ENCODE peak calls at places on chromosomes 2 and 18, in five cellular contexts. One of them, this sample, is unnamed.

GRCh38 chr2:132589060-132589765 is 80.8 kb downstream of the LYPD1 start:
- DNase-seq in AG04450: no peak
- DNase-seq in tibial artery: no peak
- DNase-seq in lower lobe of right lung: no peak
- DNase-seq in heart right ventricle: no peak
- DNase-seq in this sample: no peak

GRCh38 chr18:22166070-22166972 is 3.1 kb upstream of the GATA6 start:
- DNase-seq in AG04450: no peak
- DNase-seq in tibial artery: peak
- DNase-seq in lower lobe of right lung: no peak
- DNase-seq in heart right ventricle: peak
- DNase-seq in this sample: no peak

GRCh38 chr2:173079968-173080860 is 4.6 kb downstream of the MAP3K20 start:
- DNase-seq in AG04450: peak
- DNase-seq in tibial artery: no peak
- DNase-seq in lower lobe of right lung: no peak
- DNase-seq in heart right ventricle: no peak
- DNase-seq in this sample: no peak

GRCh38 chr2:142241016-142241415 is 110.2 kb upstream of the LRP1B start:
- DNase-seq in AG04450: no peak
- DNase-seq in tibial artery: no peak
- DNase-seq in lower lobe of right lung: no peak
- DNase-seq in heart right ventricle: no peak
- DNase-seq in this sample: no peak

GRCh38 chr2:227106845-227107759 is 56.9 kb downstream of the COL4A4 start:
- DNase-seq in AG04450: peak
- DNase-seq in tibial artery: no peak
- DNase-seq in lower lobe of right lung: no peak
- DNase-seq in heart right ventricle: no peak
- DNase-seq in this sample: no peak

GRCh38 chr2:33363599-33364300 is 112.7 kb upstream of the RASGRP3 start:
- DNase-seq in AG04450: no peak
- DNase-seq in tibial artery: no peak
- DNase-seq in lower lobe of right lung: no peak
- DNase-seq in heart right ventricle: no peak
- DNase-seq in this sample: no peak

GRCh38 chr2:136191041-136191440 is 73.1 kb upstream of the CXCR4 start:
- DNase-seq in AG04450: no peak
- DNase-seq in tibial artery: no peak
- DNase-seq in lower lobe of right lung: no peak
- DNase-seq in heart right ventricle: no peak
- DNase-seq in this sample: no peak

GRCh38 chr2:188199716-188200128 is 92.0 kb upstream of the GULP1 start:
- DNase-seq in AG04450: peak
- DNase-seq in tibial artery: no peak
- DNase-seq in lower lobe of right lung: no peak
- DNase-seq in heart right ventricle: no peak
- DNase-seq in this sample: no peak

GRCh38 chr18:5297582-5297981 is 2.1 kb upstream of the ZBTB14 start:
- DNase-seq in AG04450: no peak
- DNase-seq in tibial artery: no peak
- DNase-seq in lower lobe of right lung: no peak
- DNase-seq in heart right ventricle: no peak
- DNase-seq in this sample: no peak

GRCh38 chr18:68053290-68053689 is 536.8 kb upstream of the DSEL start:
- DNase-seq in AG04450: no peak
- DNase-seq in tibial artery: no peak
- DNase-seq in lower lobe of right lung: no peak
- DNase-seq in heart right ventricle: no peak
- DNase-seq in this sample: no peak

GRCh38 chr2:44269831-44270230 is 5.4 kb upstream of the SLC3A1 start:
- DNase-seq in AG04450: no peak
- DNase-seq in tibial artery: no peak
- DNase-seq in lower lobe of right lung: no peak
- DNase-seq in heart right ventricle: no peak
- DNase-seq in this sample: no peak

GRCh38 chr2:180366481-180366880 is 359.4 kb upstream of the CWC22 start:
- DNase-seq in AG04450: no peak
- DNase-seq in tibial artery: no peak
- DNase-seq in lower lobe of right lung: no peak
- DNase-seq in heart right ventricle: no peak
- DNase-seq in this sample: no peak

GRCh38 chr2:108916397-108917077 is 72.5 kb downstream of the EDAR start:
- DNase-seq in AG04450: no peak
- DNase-seq in tibial artery: peak
- DNase-seq in lower lobe of right lung: no peak
- DNase-seq in heart right ventricle: no peak
- DNase-seq in this sample: no peak

GRCh38 chr2:217597681-217598080 is 405.1 kb downstream of the TNS1 start:
- DNase-seq in AG04450: no peak
- DNase-seq in tibial artery: no peak
- DNase-seq in lower lobe of right lung: no peak
- DNase-seq in heart right ventricle: no peak
- DNase-seq in this sample: no peak

GRCh38 chr2:154556607-154557006 is 141.9 kb upstream of the KCNJ3 start:
- DNase-seq in AG04450: no peak
- DNase-seq in tibial artery: no peak
- DNase-seq in lower lobe of right lung: no peak
- DNase-seq in heart right ventricle: no peak
- DNase-seq in this sample: no peak

GRCh38 chr2:162732946-162733698 is 105.4 kb downstream of the KCNH7 start:
- DNase-seq in AG04450: no peak
- DNase-seq in tibial artery: no peak
- DNase-seq in lower lobe of right lung: no peak
- DNase-seq in heart right ventricle: no peak
- DNase-seq in this sample: no peak

GRCh38 chr2:10537522-10538195 is 89.5 kb upstream of the ODC1 start:
- DNase-seq in AG04450: no peak
- DNase-seq in tibial artery: no peak
- DNase-seq in lower lobe of right lung: no peak
- DNase-seq in heart right ventricle: no peak
- DNase-seq in this sample: no peak

GRCh38 chr2:160970052-160970846 is 190.0 kb upstream of the TANK start:
- DNase-seq in AG04450: peak
- DNase-seq in tibial artery: no peak
- DNase-seq in lower lobe of right lung: no peak
- DNase-seq in heart right ventricle: peak
- DNase-seq in this sample: no peak

GRCh38 chr2:157024129-157024528 is 233.4 kb upstream of the GALNT5 start:
- DNase-seq in AG04450: no peak
- DNase-seq in tibial artery: no peak
- DNase-seq in lower lobe of right lung: no peak
- DNase-seq in heart right ventricle: no peak
- DNase-seq in this sample: no peak

GRCh38 chr2:119208791-119209203 is 14.8 kb upstream of the STEAP3 start:
- DNase-seq in AG04450: no peak
- DNase-seq in tibial artery: no peak
- DNase-seq in lower lobe of right lung: no peak
- DNase-seq in heart right ventricle: no peak
- DNase-seq in this sample: no peak
- TF ChIP-seq CTCF in AG04450: peak
- TF ChIP-seq CTCF in tibial artery: no peak
- TF ChIP-seq CTCF in lower lobe of right lung: no peak
- TF ChIP-seq CTCF in heart right ventricle: no peak
- TF ChIP-seq CTCF in this sample: no peak

GRCh38 chr2:168611091-168611490 is 155.0 kb downstream of the CERS6 start:
- DNase-seq in AG04450: no peak
- DNase-seq in tibial artery: no peak
- DNase-seq in lower lobe of right lung: no peak
- DNase-seq in heart right ventricle: no peak
- DNase-seq in this sample: no peak

GRCh38 chr2:168613510-168613909 is 157.4 kb downstream of the CERS6 start:
- DNase-seq in AG04450: no peak
- DNase-seq in tibial artery: no peak
- DNase-seq in lower lobe of right lung: no peak
- DNase-seq in heart right ventricle: no peak
- DNase-seq in this sample: no peak

GRCh38 chr2:168611896-168612650 is 156.0 kb downstream of the CERS6 start:
- DNase-seq in AG04450: no peak
- DNase-seq in tibial artery: no peak
- DNase-seq in lower lobe of right lung: no peak
- DNase-seq in heart right ventricle: no peak
- DNase-seq in this sample: no peak

GRCh38 chr2:168612719-168613118 is 156.6 kb downstream of the CERS6 start:
- DNase-seq in AG04450: no peak
- DNase-seq in tibial artery: no peak
- DNase-seq in lower lobe of right lung: no peak
- DNase-seq in heart right ventricle: no peak
- DNase-seq in this sample: no peak

DNA sequence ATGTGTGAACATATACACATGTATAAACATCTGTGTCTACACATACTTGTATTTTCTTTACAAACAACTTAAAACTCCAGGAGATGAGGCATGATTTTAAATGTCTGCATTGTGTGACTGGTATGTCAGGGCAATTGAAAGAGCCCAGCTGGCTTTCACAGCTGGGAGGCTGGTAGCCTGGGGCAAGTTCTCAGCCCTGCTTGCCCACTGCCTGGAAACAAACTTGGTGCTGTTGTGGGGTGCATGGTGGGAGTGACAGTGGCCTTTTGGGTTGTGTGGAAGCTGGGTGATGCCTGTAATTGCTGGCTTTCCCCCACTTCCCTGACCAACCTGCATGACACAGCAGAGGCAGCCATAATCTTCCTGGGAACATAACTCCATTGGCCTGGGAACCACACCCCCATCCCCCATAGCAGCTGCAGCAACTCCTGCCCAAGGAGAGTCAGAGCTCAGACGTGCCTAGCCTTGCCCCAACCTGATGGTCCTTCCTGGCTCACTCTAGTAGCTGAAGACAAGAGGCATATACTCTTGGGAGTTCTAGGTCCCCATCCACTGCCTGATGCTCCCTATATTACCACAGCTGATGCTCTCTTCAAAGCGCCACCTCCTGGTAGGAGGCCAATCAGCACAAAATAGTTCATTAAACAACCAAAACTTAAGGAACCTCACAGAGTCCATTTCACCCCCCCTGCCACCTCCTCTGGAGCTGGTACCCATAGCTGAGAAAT is 158.4 kb downstream of the CERS6 start:
- DNase-seq in AG04450: no peak
- DNase-seq in tibial artery: no peak
- DNase-seq in lower lobe of right lung: no peak
- DNase-seq in heart right ventricle: no peak
- DNase-seq in this sample: no peak
- TF ChIP-seq CTCF in AG04450: peak
- TF ChIP-seq CTCF in tibial artery: no peak
- TF ChIP-seq CTCF in lower lobe of right lung: no peak
- TF ChIP-seq CTCF in heart right ventricle: no peak
- TF ChIP-seq CTCF in this sample: no peak

GRCh38 chr2:5766621-5767020 is 74.4 kb downstream of the SOX11 start:
- DNase-seq in AG04450: peak
- DNase-seq in tibial artery: no peak
- DNase-seq in lower lobe of right lung: no peak
- DNase-seq in heart right ventricle: no peak
- DNase-seq in this sample: no peak
- TF ChIP-seq CTCF in AG04450: no peak
- TF ChIP-seq CTCF in tibial artery: no peak
- TF ChIP-seq CTCF in lower lobe of right lung: no peak
- TF ChIP-seq CTCF in heart right ventricle: no peak
- TF ChIP-seq CTCF in this sample: no peak

GRCh38 chr2:17590342-17590911 is 49.9 kb downstream of the VSNL1 start:
- DNase-seq in AG04450: no peak
- DNase-seq in tibial artery: no peak
- DNase-seq in lower lobe of right lung: no peak
- DNase-seq in heart right ventricle: no peak
- DNase-seq in this sample: no peak

GRCh38 chr2:17587469-17587868 is 47.0 kb downstream of the VSNL1 start:
- DNase-seq in AG04450: no peak
- DNase-seq in tibial artery: no peak
- DNase-seq in lower lobe of right lung: no peak
- DNase-seq in heart right ventricle: no peak
- DNase-seq in this sample: no peak

GRCh38 chr2:17589406-17590035 is 49.0 kb downstream of the VSNL1 start:
- DNase-seq in AG04450: no peak
- DNase-seq in tibial artery: no peak
- DNase-seq in lower lobe of right lung: no peak
- DNase-seq in heart right ventricle: no peak
- DNase-seq in this sample: no peak

GRCh38 chr2:17584689-17585088 is 44.2 kb downstream of the VSNL1 start:
- DNase-seq in AG04450: no peak
- DNase-seq in tibial artery: no peak
- DNase-seq in lower lobe of right lung: no peak
- DNase-seq in heart right ventricle: no peak
- DNase-seq in this sample: no peak

GRCh38 chr2:17588031-17588430 is 47.5 kb downstream of the VSNL1 start:
- DNase-seq in AG04450: no peak
- DNase-seq in tibial artery: no peak
- DNase-seq in lower lobe of right lung: no peak
- DNase-seq in heart right ventricle: no peak
- DNase-seq in this sample: no peak
- TF ChIP-seq CTCF in AG04450: no peak
- TF ChIP-seq CTCF in tibial artery: no peak
- TF ChIP-seq CTCF in lower lobe of right lung: no peak
- TF ChIP-seq CTCF in heart right ventricle: no peak
- TF ChIP-seq CTCF in this sample: no peak

DNA sequence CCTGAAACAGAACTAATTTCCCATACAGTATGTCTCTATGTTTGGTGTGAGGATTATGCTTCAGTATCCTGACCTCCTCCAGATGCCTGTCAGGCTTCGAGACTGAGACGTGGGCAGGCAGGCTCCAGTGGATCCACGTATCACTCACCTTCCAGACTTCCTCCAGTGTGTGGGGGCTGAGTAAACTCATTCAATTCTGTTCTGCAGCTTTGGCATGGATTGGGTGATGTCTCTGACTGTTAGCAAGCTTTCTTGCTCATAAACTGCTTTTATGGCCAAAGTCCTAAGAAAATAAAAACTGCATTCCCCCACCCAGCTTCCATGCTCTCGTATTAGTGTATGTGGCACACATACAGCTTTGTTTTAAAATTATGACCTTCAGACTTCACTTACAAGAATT is 53.6 kb downstream of the CCDC93 start:
- DNase-seq in AG04450: no peak
- DNase-seq in tibial artery: no peak
- DNase-seq in lower lobe of right lung: no peak
- DNase-seq in heart right ventricle: no peak
- DNase-seq in this sample: no peak
- TF ChIP-seq CTCF in AG04450: no peak
- TF ChIP-seq CTCF in tibial artery: no peak
- TF ChIP-seq CTCF in lower lobe of right lung: no peak
- TF ChIP-seq CTCF in heart right ventricle: no peak
- TF ChIP-seq CTCF in this sample: no peak

DNA sequence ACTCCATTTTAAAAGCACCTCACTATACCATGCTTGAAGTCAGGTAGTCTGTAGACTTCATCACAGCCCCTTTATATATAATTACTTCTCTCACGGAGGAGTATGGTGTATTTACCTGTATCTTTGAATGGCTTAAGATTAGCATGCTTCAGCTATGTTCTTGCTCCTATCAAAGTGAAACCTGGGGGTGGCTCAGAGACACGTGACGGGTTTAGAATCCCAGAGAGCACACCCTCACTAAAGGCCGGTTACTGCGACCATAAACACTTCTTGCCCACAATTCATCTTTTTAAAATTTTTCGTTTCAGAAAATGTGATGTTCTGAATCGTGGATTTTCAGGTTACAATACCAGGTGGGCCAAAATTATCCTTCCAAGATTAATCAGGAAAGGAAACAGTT is 3.6 kb downstream of the IAH1 start:
- DNase-seq in AG04450: no peak
- DNase-seq in tibial artery: no peak
- DNase-seq in lower lobe of right lung: no peak
- DNase-seq in heart right ventricle: no peak
- DNase-seq in this sample: no peak
- TF ChIP-seq CTCF in AG04450: no peak
- TF ChIP-seq CTCF in tibial artery: no peak
- TF ChIP-seq CTCF in lower lobe of right lung: no peak
- TF ChIP-seq CTCF in heart right ventricle: no peak
- TF ChIP-seq CTCF in this sample: no peak

This sample was measured in CD14-positive monocyte.